ENCODE peak calls at places on chromosomes 7 and 10, in six cellular contexts. P, S, L, D, I and Q are unnamed samples.

GRCh38 chr7:3067193-3067592 is 23.5 kb upstream of the CARD11 start:
- DNase-seq in P (peak), S (no peak), L (no peak), D (no peak), I (no peak), Q (no peak)

GRCh38 chr10:98511861-98512260 is 65.1 kb upstream of the HPS1 start:
- DNase-seq in P (no peak), S (no peak), L (no peak), D (no peak), I (no peak), Q (no peak)

GRCh38 chr10:5555881-5556280 is 31.1 kb downstream of the CALML3 start:
- DNase-seq in P (no peak), S (no peak), L (no peak), D (no peak), I (no peak), Q (no peak)

GRCh38 chr7:121562274-121562673 is 166.2 kb upstream of the FAM3C start:
- DNase-seq in P (no peak), S (no peak), L (no peak), D (no peak), I (peak), Q (no peak)

GRCh38 chr7:21261627-21262564 is 166.0 kb upstream of the SP4 start:
- DNase-seq in P (peak), S (peak), L (peak), D (peak), I (peak), Q (peak)

GRCh38 chr7:155857141-155857540 is 44.9 kb upstream of the SHH start:
- DNase-seq in P (no peak), S (no peak), L (no peak), D (no peak), I (no peak), Q (no peak)

GRCh38 chr7:83520706-83521105 is 128.2 kb downstream of the SEMA3E start:
- DNase-seq in P (no peak), S (no peak), L (no peak), D (no peak), I (no peak), Q (no peak)

GRCh38 chr7:100503350-100503735 is 19.6 kb downstream of the NYAP1 start:
- DNase-seq in P (no peak), S (no peak), L (no peak), D (no peak), I (peak), Q (no peak)

GRCh38 chr10:100774223-100774622 is 28.8 kb downstream of the PAX2 start:
- DNase-seq in P (no peak), S (no peak), L (no peak), D (no peak), I (no peak), Q (no peak)

GRCh38 chr10:95408931-95409873 is 118.4 kb upstream of the PDLIM1 start:
- DNase-seq in P (no peak), S (no peak), L (peak), D (no peak), I (no peak), Q (no peak)

GRCh38 chr10:132141076-132141475 is 45.7 kb upstream of the DPYSL4 start:
- DNase-seq in P (no peak), S (no peak), L (no peak), D (no peak), I (no peak), Q (no peak)
- TF ChIP-seq CTCF in P (no peak), S (no peak), L (no peak), D (no peak), I (no peak), Q (no peak)

GRCh38 chr10:85510682-85511081 is 855.9 kb downstream of the GRID1 start:
- DNase-seq in P (no peak), S (no peak), L (no peak), D (no peak), I (no peak), Q (no peak)
- TF ChIP-seq CTCF in P (no peak), S (no peak), L (no peak), D (peak), I (no peak), Q (no peak)

GRCh38 chr10:67284589-67284988 is 358.8 kb downstream of the LRRTM3 start:
- DNase-seq in P (no peak), S (no peak), L (no peak), D (no peak), I (no peak), Q (no peak)
- TF ChIP-seq CTCF in P (no peak), S (peak), L (no peak), D (no peak), I (no peak), Q (no peak)

GRCh38 chr10:8359467-8359866 is 305.0 kb downstream of the GATA3 start:
- DNase-seq in P (no peak), S (no peak), L (no peak), D (no peak), I (no peak), Q (no peak)
- TF ChIP-seq CTCF in P (no peak), S (no peak), L (no peak), D (no peak), I (no peak), Q (no peak)

DNA sequence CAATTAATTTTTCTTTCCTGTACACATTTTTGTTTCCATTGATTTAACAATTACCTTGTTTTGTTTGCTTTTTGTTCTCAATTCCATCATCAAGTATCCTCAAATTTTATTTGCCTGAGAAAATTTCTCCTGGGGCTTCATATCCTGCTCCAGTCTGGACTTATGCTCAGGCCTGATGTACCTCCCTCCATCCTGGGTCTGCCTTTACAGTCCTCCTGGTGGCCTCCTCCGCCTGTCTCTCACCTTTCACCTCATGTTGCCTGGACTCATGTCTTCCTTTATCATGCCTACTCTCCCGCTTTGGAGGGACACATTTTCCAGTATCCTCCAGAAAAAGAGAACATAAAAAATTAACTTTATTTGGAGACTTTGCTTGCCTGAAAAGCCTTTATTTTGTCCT is 12.1 kb upstream of the TAS2R60 start:
- DNase-seq in P (no peak), S (no peak), L (no peak), D (no peak), I (no peak), Q (no peak)
- TF ChIP-seq CTCF in P (no peak), S (no peak), L (no peak), D (no peak), I (no peak), Q (no peak)

GRCh38 chr10:84353052-84353803 is 24.8 kb downstream of the CCSER2 start:
- DNase-seq in P (no peak), S (no peak), L (no peak), D (no peak), I (no peak), Q (no peak)

GRCh38 chr10:84354623-84355022 is 26.2 kb downstream of the CCSER2 start:
- DNase-seq in P (no peak), S (no peak), L (no peak), D (no peak), I (no peak), Q (no peak)

GRCh38 chr10:84348860-84349259 is 20.5 kb downstream of the CCSER2 start:
- DNase-seq in P (no peak), S (no peak), L (peak), D (no peak), I (peak), Q (no peak)

GRCh38 chr10:84355106-84355505 is 26.7 kb downstream of the CCSER2 start:
- DNase-seq in P (no peak), S (no peak), L (no peak), D (no peak), I (peak), Q (no peak)

GRCh38 chr10:84352251-84352842 is 24.0 kb downstream of the CCSER2 start:
- DNase-seq in P (peak), S (peak), L (peak), D (peak), I (peak), Q (no peak)
- TF ChIP-seq CTCF in P (peak), S (peak), L (peak), D (peak), I (peak), Q (peak)

DNA sequence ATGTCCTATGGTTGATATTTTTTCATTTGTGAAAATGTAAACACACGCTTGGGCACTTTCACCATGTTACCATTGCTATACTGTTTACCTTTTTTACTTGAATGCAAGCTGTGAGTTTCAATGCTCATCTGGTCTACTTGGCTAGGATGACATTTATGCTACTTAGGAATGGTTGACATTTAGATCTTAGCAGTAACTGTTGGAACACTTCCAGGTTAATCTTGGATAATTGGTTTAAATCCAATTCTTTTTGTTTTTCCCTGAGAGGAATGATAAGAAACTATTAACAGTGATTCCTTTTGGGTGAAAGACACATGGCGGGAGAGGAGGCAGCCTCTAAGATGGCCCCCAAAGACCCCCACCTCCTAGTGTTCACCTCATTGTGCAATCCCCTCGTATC is 51.4 kb upstream of the AMPH start:
- DNase-seq in P (no peak), S (no peak), L (no peak), D (no peak), I (no peak), Q (no peak)
- TF ChIP-seq CTCF in P (no peak), S (no peak), L (no peak), D (no peak), I (no peak), Q (no peak)

GRCh38 chr10:3786295-3786981 is 1.4 kb upstream of the KLF6 start:
- DNase-seq in P (no peak), S (peak), L (peak), D (peak), I (peak), Q (no peak)
- TF ChIP-seq CTCF in P (no peak), S (no peak), L (no peak), D (no peak), I (no peak), Q (no peak)